ENCODE peak calls at places on chromosomes 16 and 17, in nine cellular contexts. P, J, M, H, X, U, D, C and B are unnamed samples.

GRCh38 chr17:9924735-9925191 is 19.7 kb upstream of the RCVRN start:
- DNase-seq in J (no peak), X (peak; percentile 80), C (peak; percentile 76), U (peak; percentile 21), M (peak; percentile 39), P (peak; percentile 60), D (no peak), H (peak; percentile 78), B (peak; percentile 83)

GRCh38 chr17:62925267-62925836 is 40.7 kb upstream of the TANC2 start:
- DNase-seq in H (no peak), J (no peak), P (no peak), U (no peak), X (no peak), C (no peak), M (no peak), D (no peak), B (peak; percentile 70)

GRCh38 chr16:48907906-48908634 is 298.1 kb upstream of the N4BP1 start:
- DNase-seq in P (no peak), J (no peak), D (no peak), M (no peak), C (peak; percentile 29), U (no peak), H (no peak), X (no peak), B (no peak)

GRCh38 chr16:87489434-87490045 is 3.3 kb downstream of the ZCCHC14 start:
- DNase-seq in J (no peak), D (no peak), H (no peak), X (no peak), U (no peak), P (no peak), C (no peak), M (no peak), B (no peak)

GRCh38 chr17:77726549-77726957 is 231.9 kb upstream of the TNRC6C start:
- DNase-seq in C (no peak), D (no peak), U (no peak), P (no peak), H (no peak), X (no peak), M (no peak), J (no peak), B (no peak)

GRCh38 chr16:25106567-25107465 is 4.7 kb upstream of the LCMT1 start:
- DNase-seq in C (peak; percentile 91), H (peak; percentile 80), P (peak; percentile 52), X (no peak), D (peak; percentile 97), U (peak; percentile 45), M (no peak), J (peak; percentile 66), B (peak; percentile 80)

GRCh38 chr16:11631214-11631613 is 37.0 kb upstream of the SNN start:
- DNase-seq in H (no peak), U (no peak), P (no peak), J (no peak), D (no peak), C (no peak), X (no peak), M (no peak), B (no peak)

GRCh38 chr17:31524926-31525800 is 133.7 kb downstream of the RAB11FIP4 start:
- DNase-seq in X (peak; percentile 82), D (peak; percentile 87), U (peak; percentile 83), H (peak; percentile 96), M (peak; percentile 42), P (peak; percentile 69), J (peak; percentile 86), C (peak; percentile 88), B (peak; percentile 81)

GRCh38 chr17:77325826-77326581 is 185.2 kb downstream of the SEC14L1 start:
- DNase-seq in H (peak; percentile 59), C (no peak), D (no peak), M (no peak), J (no peak), P (no peak), X (peak; percentile 69), U (no peak), B (no peak)

GRCh38 chr16:69494993-69495392 is 70.6 kb downstream of the CYB5B start:
- DNase-seq in J (no peak), C (peak; percentile 39), M (no peak), U (no peak), D (no peak), P (no peak), X (peak; percentile 26), H (no peak), B (peak; percentile 3)

GRCh38 chr16:47258874-47259461 is 115.2 kb upstream of the NETO2 start:
- DNase-seq in J (no peak), M (no peak), U (peak; percentile 2), P (peak; percentile 9), D (no peak), X (peak; percentile 47), C (peak; percentile 29), H (peak; percentile 20), B (peak; percentile 46)